ENCODE peak calls at places on chromosomes 5 and 9, in nine cellular contexts. W is HCT116, T is body of pancreas, I is hepatocyte, U is keratinocyte, M is heart left ventricle, R is cardiac muscle cell, N is BJ, F is lung. L is an unnamed sample.
A peak's percentile ranks its signal among the peaks of the same experiment; 100 is the strongest.

GRCh38 chr9:109092051-109092580 is 27.6 kb downstream of the TMEM245 start:
- DNase-seq in W (no peak), T (no peak), I (no peak), U (no peak), M (no peak), R (no peak), N (no peak), F (no peak), L (no peak)

GRCh38 chr9:36399980-36400331 is at the start of gene RNF38:
- DNase-seq in W (no peak), T (no peak), I (no peak), U (no peak), M (no peak), R (no peak), N (no peak), F (no peak), L (no peak)

GRCh38 chr5:172284275-172284971 is 859 bp upstream of the UBTD2 start:
- DNase-seq in W (no peak), T (no peak), I (peak; percentile 11), U (no peak), M (no peak), R (no peak), N (no peak), F (peak; percentile 32), L (no peak)

GRCh38 chr5:139146809-139147742 is 51.1 kb downstream of the SIL1 start:
- DNase-seq in W (no peak), T (no peak), I (no peak), U (no peak), M (no peak), R (peak; percentile 28), N (no peak), F (no peak), L (no peak)

GRCh38 chr9:16501098-16501663 is 369.3 kb downstream of the BNC2 start:
- DNase-seq in W (no peak), T (no peak), I (no peak), U (peak; percentile 28), M (no peak), R (no peak), N (peak; percentile 30), F (no peak), L (peak; percentile 89)

GRCh38 chr5:9604416-9604815 is 25.7 kb downstream of the TAS2R1 start:
- DNase-seq in W (no peak), T (no peak), I (no peak), U (no peak), M (no peak), R (no peak), N (no peak), F (no peak), L (peak; percentile 24)

GRCh38 chr9:138072161-138072842 is 194.7 kb downstream of the CACNA1B start:
- DNase-seq in W (no peak), T (no peak), I (no peak), U (no peak), M (no peak), R (no peak), N (no peak), F (no peak), L (no peak)

GRCh38 chr5:107459637-107460036 is 211.1 kb downstream of the EFNA5 start:
- DNase-seq in W (no peak), T (no peak), I (no peak), U (no peak), M (no peak), R (no peak), N (no peak), F (no peak), L (no peak)

GRCh38 chr5:76083555-76084495 is 642 bp downstream of the SV2C start:
- DNase-seq in W (no peak), T (no peak), I (peak; percentile 13), U (no peak), M (no peak), R (peak; percentile 44), N (no peak), F (no peak), L (no peak)

GRCh38 chr5:76084496-76085285 is 1.5 kb downstream of the SV2C start:
- DNase-seq in W (no peak), T (no peak), I (peak; percentile 9), U (no peak), M (no peak), R (peak; percentile 35), N (no peak), F (no peak), L (no peak)

GRCh38 chr5:76082790-76083554 is at the start of gene SV2C:
- DNase-seq in W (no peak), T (no peak), I (peak; percentile 52), U (no peak), M (peak; percentile 26), R (peak; percentile 55), N (no peak), F (no peak), L (no peak)

GRCh38 chr5:76085286-76085579 is 2.0 kb downstream of the SV2C start:
- DNase-seq in W (no peak), T (no peak), I (no peak), U (no peak), M (no peak), R (no peak), N (no peak), F (no peak), L (no peak)

DNA sequence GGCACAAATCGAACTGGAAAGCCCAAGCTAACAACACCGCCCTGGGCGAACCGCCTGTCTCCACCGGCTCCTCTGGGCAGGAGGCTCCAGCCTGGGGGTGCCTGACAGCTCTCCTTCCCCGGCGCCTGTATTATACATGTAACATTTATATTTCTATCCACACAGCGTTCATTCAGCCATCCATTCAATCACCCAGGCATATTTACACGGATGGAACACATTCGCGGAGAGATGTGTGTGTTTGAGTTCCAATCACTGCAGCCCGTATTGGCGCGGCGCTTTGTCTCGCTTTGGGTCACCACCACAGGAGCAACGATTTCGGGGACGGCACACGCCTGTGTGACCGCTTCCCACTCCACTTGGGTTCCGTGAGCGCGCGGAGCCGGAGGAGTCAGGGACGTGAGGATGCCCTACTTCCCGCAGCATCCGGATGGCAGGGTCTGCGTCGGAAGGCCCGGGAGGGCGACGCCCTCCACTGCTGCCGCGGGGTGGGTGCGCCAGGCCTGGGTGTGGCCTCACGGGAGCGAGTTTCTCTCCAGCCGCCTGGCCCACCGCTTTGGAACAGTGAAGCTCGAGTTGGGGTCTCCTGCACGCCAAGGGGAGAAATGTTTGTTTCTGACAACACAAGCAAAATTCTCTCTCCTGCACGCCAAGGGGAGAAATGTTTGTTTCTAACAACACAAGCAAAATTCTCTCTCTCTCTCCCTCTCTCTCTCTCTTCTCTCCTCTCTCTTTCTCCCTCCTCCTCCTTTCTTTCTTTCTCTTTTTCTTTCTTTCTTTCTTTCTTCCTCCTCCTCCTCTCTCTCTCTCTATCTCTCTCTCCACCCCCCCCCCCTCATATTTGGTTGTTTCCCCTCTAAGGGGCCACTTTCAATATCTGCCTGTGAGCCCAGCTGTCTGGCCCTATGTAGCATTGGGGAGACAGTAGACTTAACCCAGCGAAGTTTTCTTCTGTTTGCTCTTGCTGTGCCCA is 1.1 kb upstream of the SV2C start:
- DNase-seq in W (no peak), T (no peak), I (no peak), U (no peak), M (no peak), R (no peak), N (no peak), F (no peak), L (no peak)
- H3K4me3 ChIP-seq in W (no peak overlapping the region), T (no peak overlapping the region), I (no peak overlapping the region), U (no peak overlapping the region), M (peak overlapping the region; percentile 48), R (no peak overlapping the region), N (no peak overlapping the region), F (no peak overlapping the region), L (no peak overlapping the region)

DNA sequence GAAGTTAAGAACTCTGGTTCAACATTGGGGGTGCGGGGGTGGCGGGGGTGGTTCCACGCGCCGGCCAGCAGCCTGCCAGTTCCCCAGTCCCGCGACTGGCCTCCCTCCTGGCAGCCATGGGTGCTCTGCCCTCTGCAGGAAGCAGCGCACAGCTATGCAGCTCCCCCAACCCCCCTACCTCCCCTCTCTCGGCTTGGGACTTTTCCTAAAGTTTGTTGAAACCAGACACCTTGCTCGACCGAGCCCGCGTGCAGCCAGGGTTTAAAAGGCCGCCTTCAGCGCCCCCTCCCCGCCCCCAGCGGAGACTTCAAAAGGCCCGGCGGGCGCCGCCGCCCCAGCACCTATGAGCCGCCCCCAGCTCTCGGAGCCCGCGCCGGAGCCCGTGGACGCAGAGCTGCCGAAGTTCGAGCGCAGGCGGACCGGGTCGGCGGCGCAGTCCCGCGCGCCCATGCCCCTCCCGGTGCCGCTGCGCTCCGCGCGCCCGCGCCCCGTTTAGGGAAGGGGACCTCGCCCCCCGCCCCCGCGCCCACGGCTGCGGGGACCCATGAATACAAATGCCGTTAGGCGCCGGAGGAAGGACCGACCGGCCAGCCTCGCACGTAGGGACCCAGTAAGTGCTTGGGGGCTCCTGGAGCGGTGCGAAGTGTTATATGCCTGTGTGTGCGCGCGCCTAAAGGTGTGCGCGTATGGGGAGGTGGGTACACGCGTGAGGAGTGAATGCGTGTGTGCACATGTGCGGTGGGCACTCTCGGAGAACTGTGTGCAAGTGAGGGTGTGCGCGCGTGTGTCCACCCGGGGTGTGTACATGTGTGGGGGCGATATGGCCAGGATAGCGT is 1.4 kb upstream of the COL27A1 start:
- DNase-seq in W (no peak), T (peak; percentile 61), I (peak; percentile 79), U (no peak), M (peak; percentile 49), R (peak; percentile 88), N (no peak), F (no peak), L (no peak)
- TF ChIP-seq CTCF in W (peak; percentile 34), T (peak; percentile 51), I (peak; percentile 61), U (no peak), M (no peak), R (peak; percentile 50), N (peak; percentile 62), F (no peak), L (peak; percentile 48)

DNA sequence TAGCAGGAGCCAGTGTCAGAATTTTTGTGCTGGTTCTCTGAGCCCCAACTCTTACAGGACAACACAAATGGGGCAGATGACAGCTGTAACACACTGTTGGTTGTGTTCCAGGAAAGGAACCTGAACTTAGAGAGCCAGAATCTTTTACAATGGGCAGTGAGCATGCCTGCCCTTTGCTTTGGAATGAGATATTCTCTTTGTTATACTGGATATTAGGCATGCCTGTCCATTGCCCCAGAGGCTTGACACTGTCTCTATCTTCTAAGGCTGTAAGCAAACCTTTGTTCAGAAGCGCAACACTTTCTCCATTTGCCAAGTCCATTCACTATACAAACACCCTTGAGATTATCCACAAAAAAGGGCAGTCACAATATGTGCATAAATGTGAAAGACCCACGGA is 26.2 kb upstream of the CEP120 start:
- DNase-seq in W (no peak), T (no peak), I (no peak), U (no peak), M (no peak), R (no peak), N (no peak), F (no peak), L (no peak)
- H3K27me3 ChIP-seq in W (no peaks in the 10 kb centered on the region), T (no peaks in the 10 kb centered on the region), I (no peaks in the 10 kb centered on the region), U (no peaks in the 10 kb centered on the region), M (no peaks in the 10 kb centered on the region), R (no peaks in the 10 kb centered on the region), N (no peaks in the 10 kb centered on the region), F (no peaks in the 10 kb centered on the region), L (no peaks in the 10 kb centered on the region)

GRCh38 chr9:85524531-85524930 is 217.2 kb downstream of the AGTPBP1 start:
- DNase-seq in W (no peak), T (no peak), I (no peak), U (no peak), M (no peak), R (no peak), N (no peak), F (no peak), L (no peak)

GRCh38 chr9:85522459-85523092 is 219.2 kb downstream of the AGTPBP1 start:
- DNase-seq in W (no peak), T (peak; percentile 43), I (peak; percentile 59), U (no peak), M (peak; percentile 74), R (peak; percentile 35), N (no peak), F (no peak), L (peak; percentile 46)

GRCh38 chr9:85521331-85522197 is 220.2 kb downstream of the AGTPBP1 start:
- DNase-seq in W (no peak), T (no peak), I (no peak), U (no peak), M (peak; percentile 48), R (no peak), N (no peak), F (no peak), L (no peak)

GRCh38 chr9:85527331-85528015 is 214.3 kb downstream of the AGTPBP1 start:
- DNase-seq in W (no peak), T (no peak), I (no peak), U (no peak), M (no peak), R (no peak), N (no peak), F (no peak), L (no peak)

GRCh38 chr9:85523202-85523601 is 218.6 kb downstream of the AGTPBP1 start:
- DNase-seq in W (no peak), T (no peak), I (no peak), U (no peak), M (no peak), R (no peak), N (no peak), F (no peak), L (no peak)
- H3K4me3 ChIP-seq in W (no peak overlapping the region), T (no peak overlapping the region), I (no peak overlapping the region), U (no peak overlapping the region), M (peak overlapping the region; percentile 45), R (no peak overlapping the region), N (no peak overlapping the region), F (no peak overlapping the region), L (no peak overlapping the region)

L was measured in bronchial epithelial cell.